ENCODE peak calls at places on chromosomes 16 and 17, in four cellular contexts. Y, H, N and C are unnamed samples.

GRCh38 chr16:73750639-73751038 is 546.0 kb upstream of the PSMD7 start:
- DNase-seq in Y (no peak), H (no peak), N (no peak), C (no peak)

GRCh38 chr16:29678691-29679267 is at the start of gene QPRT:
- DNase-seq in H (peak; percentile 22), N (peak; percentile 88), Y (no peak), C (no peak)

GRCh38 chr17:77185137-77185536 is 44.4 kb downstream of the SEC14L1 start:
- DNase-seq in H (no peak), Y (no peak), N (no peak), C (no peak)

GRCh38 chr17:31508310-31509094 is 117.0 kb downstream of the RAB11FIP4 start:
- DNase-seq in Y (no peak), N (no peak), H (peak; percentile 8), C (no peak)

GRCh38 chr16:81237942-81238295 is 570 bp upstream of the BCO1 start:
- DNase-seq in Y (no peak), N (no peak), H (no peak), C (no peak)

GRCh38 chr17:77959926-77960521 is 1.5 kb downstream of the TNRC6C start:
- DNase-seq in Y (peak; percentile 67), H (peak; percentile 60), N (no peak), C (no peak)

GRCh38 chr17:17849147-17849820 is 12.5 kb upstream of the SREBF1 start:
- DNase-seq in H (no peak), Y (no peak), N (no peak), C (peak; percentile 18)

GRCh38 chr17:67488161-67488560 is 111.1 kb downstream of the PITPNC1 start:
- DNase-seq in H (no peak), Y (no peak), N (no peak), C (no peak)

GRCh38 chr17:59779521-59779920 is 72.1 kb downstream of the VMP1 start:
- DNase-seq in Y (no peak), H (no peak), N (no peak), C (no peak)

GRCh38 chr16:52869243-52869642 is 183.5 kb downstream of the CHD9NB start:
- DNase-seq in Y (no peak), H (no peak), N (no peak), C (no peak)

GRCh38 chr16:80968386-80969113 is 38.1 kb downstream of the CMC2 start:
- DNase-seq in N (no peak), Y (peak; percentile 49), H (peak; percentile 68), C (peak; percentile 53)

GRCh38 chr16:68760671-68761275 is 23.7 kb downstream of the CDH1 start:
- DNase-seq in N (no peak), Y (no peak), H (peak; percentile 13), C (peak; percentile 4)

GRCh38 chr16:83606486-83607030 is 201.2 kb upstream of the HSBP1 start:
- DNase-seq in Y (no peak), H (no peak), N (peak; percentile 34), C (no peak)

GRCh38 chr16:68951991-68952877 is 108.9 kb downstream of the TANGO6 start:
- DNase-seq in Y (peak; percentile 29), H (peak; percentile 24), N (no peak), C (peak; percentile 20)

GRCh38 chr16:31404353-31405064 is 11.4 kb downstream of the ITGAD start:
- DNase-seq in Y (no peak), N (no peak), H (no peak), C (no peak)

GRCh38 chr17:78919816-78920516 is 5.2 kb downstream of the TIMP2 start:
- DNase-seq in H (no peak), Y (no peak), N (no peak), C (no peak)

GRCh38 chr16:13896543-13897182 is 23.3 kb upstream of the ERCC4 start:
- DNase-seq in Y (no peak), N (no peak), H (peak; percentile 6), C (no peak)

GRCh38 chr17:42273474-42274272 is 2.5 kb downstream of the STAT5B start:
- DNase-seq in H (no peak), Y (no peak), N (no peak), C (no peak)

GRCh38 chr16:82341146-82341669 is 171.2 kb upstream of the MPHOSPH6 start:
- DNase-seq in N (no peak), H (no peak), Y (no peak), C (no peak)

GRCh38 chr17:6444573-6445335 is 499 bp downstream of the PIMREG start:
- DNase-seq in N (no peak), H (no peak), Y (no peak), C (no peak)

DNA sequence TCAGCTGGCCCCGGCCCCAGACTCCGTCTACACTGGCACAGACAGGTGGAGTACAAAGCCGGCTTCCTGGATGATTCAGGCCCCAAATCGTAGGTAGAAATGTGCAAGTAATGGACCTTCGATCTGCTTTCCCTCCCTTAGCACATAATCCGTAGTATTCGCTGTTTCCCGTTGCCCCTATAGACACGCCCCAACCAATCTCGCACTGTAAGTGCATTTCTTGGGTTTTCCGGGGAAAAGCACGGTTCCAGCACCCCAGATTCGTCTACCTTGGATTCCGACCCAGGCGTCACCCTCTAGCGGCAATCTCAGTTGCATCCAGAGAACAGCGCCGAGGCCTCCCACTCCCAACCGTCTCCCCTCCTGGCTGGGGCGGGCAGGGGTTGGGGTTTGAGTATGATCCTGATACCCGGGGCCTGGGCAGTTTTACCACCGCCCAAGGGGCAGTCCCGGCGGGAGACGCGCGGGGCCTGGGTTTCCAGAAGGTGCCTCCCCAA is 12.1 kb upstream of the FOXF1 start:
- DNase-seq in Y (no peak), N (no peak), H (peak; percentile 37), C (no peak)
- TF ChIP-seq CTCF in Y (no peak), N (peak; percentile 31), H (peak; percentile 19), C (peak; percentile 37)

GRCh38 chr17:47726796-47727703 is 6.0 kb upstream of the TBX21 start:
- DNase-seq in H (no peak), N (no peak), Y (no peak), C (no peak)
- TF ChIP-seq CTCF in H (no peak), N (no peak), Y (no peak), C (no peak)

DNA sequence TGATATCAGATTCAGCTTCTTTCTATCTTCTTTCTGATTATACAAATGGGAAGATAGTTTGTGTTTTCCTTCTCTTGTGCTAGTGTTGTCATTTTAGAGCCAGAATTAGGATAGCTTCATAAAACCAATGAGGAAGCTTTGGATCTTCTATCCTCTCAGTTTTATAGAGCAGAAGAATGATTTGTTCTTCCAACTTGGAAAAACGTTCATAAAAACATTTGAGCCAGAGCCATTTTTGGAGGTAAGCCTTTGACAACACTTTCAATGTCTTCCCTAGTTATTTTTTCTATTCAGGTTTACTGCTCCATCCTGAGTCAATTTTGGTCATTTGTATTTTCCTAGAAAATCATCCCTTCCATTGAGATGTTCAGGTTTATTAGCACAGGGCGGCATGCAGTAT is 91.2 kb upstream of the MYOCD start:
- DNase-seq in Y (no peak), H (no peak), N (no peak), C (no peak)
- TF ChIP-seq CTCF in Y (no peak), H (no peak), N (no peak), C (no peak)

DNA sequence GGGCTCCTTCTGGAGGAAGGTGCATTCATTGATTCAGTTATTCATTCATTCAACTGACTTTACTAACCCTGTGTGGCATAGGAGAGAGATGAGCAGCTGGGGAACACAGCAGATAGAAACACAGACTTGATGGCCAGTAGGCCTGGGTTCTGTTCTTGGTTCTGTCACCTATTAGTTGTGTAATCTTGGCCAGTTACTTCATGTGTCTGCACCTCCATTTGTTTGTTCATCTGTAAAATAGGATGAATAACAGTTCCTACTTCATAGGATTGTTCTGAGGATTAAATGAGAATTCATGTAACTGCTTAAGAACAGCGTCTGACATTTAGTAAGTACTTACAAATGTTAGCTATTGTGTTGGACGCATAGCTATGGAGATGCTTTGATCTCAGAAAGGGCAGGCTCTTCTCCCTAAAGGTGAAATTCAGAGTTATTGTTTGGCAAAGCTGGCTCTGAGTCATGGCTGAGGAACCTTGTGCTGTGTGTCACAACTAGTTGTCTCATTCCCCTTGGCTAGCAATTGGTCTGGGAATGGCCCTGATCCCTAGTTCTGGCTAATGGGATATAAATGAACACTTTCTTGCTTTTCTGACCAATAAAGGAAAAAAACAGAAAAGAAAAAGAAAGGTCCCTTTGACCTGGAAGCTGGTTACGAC is 210.5 kb downstream of the MAP2K4 start:
- DNase-seq in N (no peak), H (peak; percentile 75), Y (no peak), C (peak; percentile 41)
- TF ChIP-seq CTCF in N (no peak), H (no peak), Y (no peak), C (no peak)

DNA sequence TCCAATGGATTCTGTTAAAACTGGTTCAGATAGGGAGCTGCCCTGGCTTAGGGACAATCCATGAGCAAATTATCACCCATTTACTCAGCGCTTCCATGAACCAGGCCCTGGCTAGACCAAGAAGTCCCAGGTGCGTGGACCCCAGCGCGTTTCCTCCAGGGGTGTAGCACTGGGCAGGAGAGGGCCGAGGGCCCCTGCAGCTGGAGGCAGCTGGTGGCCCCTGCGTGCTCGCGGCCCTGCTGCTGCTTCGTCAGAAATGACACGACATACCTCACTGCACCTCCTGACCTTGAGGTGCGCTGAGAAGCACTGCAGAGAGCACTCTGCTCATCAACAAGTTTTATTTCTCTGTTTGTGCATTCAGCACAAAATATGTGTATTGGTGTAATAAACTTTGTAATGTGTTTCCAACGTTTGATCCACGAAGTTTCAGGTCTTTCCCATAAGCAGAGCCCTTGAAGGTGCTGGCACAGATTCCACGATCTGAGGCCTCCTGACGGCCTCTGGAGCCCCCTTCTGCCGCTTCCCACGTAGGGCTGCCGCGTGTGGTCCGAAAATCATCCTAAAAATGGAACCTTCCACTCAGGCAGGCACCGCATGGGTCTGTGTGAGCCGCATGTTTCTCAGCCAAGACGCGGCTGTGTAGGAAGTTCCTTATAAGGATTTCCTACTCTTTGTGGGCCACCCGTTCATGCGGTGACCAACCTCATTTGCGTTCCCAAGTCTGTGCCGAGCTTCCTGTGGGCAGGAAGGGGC is 50.8 kb upstream of the ZCCHC14 start:
- DNase-seq in H (no peak), Y (no peak), N (no peak), C (no peak)
- TF ChIP-seq CTCF in H (no peak), Y (no peak), N (no peak), C (no peak)

DNA sequence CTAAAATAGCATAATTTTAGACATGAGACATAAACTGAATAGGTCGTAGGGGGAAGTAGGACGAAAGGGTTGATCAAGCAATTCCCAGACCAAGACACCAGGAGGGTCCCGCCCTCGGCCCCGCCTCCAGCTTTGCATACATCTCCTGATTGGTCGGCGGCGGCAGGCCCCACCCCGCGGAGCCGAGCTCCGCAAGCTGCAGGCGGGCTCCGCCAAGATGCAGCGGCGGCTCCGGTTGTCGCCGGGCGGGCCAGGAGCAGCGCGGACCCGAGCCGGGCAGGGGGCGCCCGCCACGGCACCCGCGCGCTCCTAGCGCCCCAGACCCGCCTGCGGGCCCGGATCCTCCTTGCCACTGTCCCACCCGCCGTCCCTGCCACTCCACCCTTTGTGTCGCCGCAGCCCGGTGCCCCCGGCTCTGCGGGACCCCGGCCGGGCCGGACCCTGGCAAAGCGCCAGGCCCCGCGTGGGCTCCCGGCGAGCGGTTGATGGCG is at the start of gene CDR2L:
- DNase-seq in H (peak; percentile 89), N (peak; percentile 97), Y (peak; percentile 95), C (peak; percentile 87)
- TF ChIP-seq CTCF in H (no peak), N (no peak), Y (no peak), C (no peak)

GRCh38 chr17:56359518-56359917 is 206.2 kb downstream of the ANKFN1 start:
- DNase-seq in H (no peak), N (no peak), Y (no peak), C (no peak)

DNA sequence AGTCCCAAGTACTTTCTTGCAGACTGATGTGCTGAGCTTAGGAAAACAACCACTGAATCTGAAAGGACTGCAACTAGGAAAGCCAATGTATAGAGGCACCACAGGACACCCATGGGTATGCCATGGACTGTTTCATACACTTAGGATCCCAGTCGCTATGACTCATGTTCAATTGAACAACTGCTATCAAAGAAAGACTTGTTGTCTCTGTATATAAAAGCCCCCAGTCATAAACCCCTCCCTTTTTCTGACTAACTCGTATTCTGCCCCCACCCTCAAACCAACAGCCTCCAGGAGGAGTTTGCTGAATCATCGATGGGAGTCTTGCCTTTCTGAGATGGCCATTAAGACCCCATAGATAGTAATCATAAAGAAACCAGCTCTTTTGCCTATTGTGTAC is 205.4 kb downstream of the ANKFN1 start:
- DNase-seq in Y (no peak), N (no peak), H (peak; percentile 32), C (no peak)
- TF ChIP-seq CTCF in Y (no peak), N (no peak), H (no peak), C (no peak)